ENCODE peak calls at places on chromosomes 2 and 18, in ten cellular contexts. One of them, this sample, is unnamed.

GRCh38 chr2:107255744-107256143 is 369.8 kb upstream of the ST6GAL2 start:
- DNase-seq in kidney: peak; percentile 51
- DNase-seq in colonic mucosa: no peak
- DNase-seq in Peyer's patch: no peak
- DNase-seq in SJSA1: no peak
- DNase-seq in upper lobe of right lung: no peak
- DNase-seq in SK-N-SH: no peak
- DNase-seq in cardiac muscle cell: no peak
- DNase-seq in GM23248: no peak
- DNase-seq in pancreas: no peak
- DNase-seq in this sample: no peak

GRCh38 chr2:195535911-195536522 is 121.0 kb upstream of the SLC39A10 start:
- DNase-seq in GM23248: no peak
- DNase-seq in Peyer's patch: no peak
- DNase-seq in SK-N-SH: no peak
- DNase-seq in upper lobe of right lung: peak; percentile 68
- DNase-seq in colonic mucosa: peak; percentile 33
- DNase-seq in cardiac muscle cell: no peak
- DNase-seq in SJSA1: no peak
- DNase-seq in pancreas: no peak
- DNase-seq in kidney: no peak
- DNase-seq in this sample: no peak

GRCh38 chr18:77495982-77496690 is 246.5 kb downstream of the GALR1 start:
- DNase-seq in upper lobe of right lung: no peak
- DNase-seq in cardiac muscle cell: no peak
- DNase-seq in SK-N-SH: no peak
- DNase-seq in kidney: no peak
- DNase-seq in SJSA1: no peak
- DNase-seq in GM23248: no peak
- DNase-seq in pancreas: no peak
- DNase-seq in colonic mucosa: no peak
- DNase-seq in Peyer's patch: no peak
- DNase-seq in this sample: no peak

GRCh38 chr2:67917332-67918054 is 145.3 kb downstream of the C1D start:
- DNase-seq in Peyer's patch: no peak
- DNase-seq in SJSA1: peak; percentile 94
- DNase-seq in SK-N-SH: no peak
- DNase-seq in colonic mucosa: no peak
- DNase-seq in upper lobe of right lung: no peak
- DNase-seq in cardiac muscle cell: peak; percentile 89
- DNase-seq in pancreas: no peak
- DNase-seq in GM23248: peak; percentile 95
- DNase-seq in kidney: no peak
- DNase-seq in this sample: no peak

GRCh38 chr18:3902676-3903075 is 452.7 kb downstream of the TGIF1 start:
- DNase-seq in upper lobe of right lung: no peak
- DNase-seq in GM23248: peak; percentile 7
- DNase-seq in pancreas: no peak
- DNase-seq in SJSA1: no peak
- DNase-seq in Peyer's patch: no peak
- DNase-seq in SK-N-SH: no peak
- DNase-seq in kidney: no peak
- DNase-seq in colonic mucosa: no peak
- DNase-seq in cardiac muscle cell: no peak
- DNase-seq in this sample: no peak

GRCh38 chr2:105553538-105554196 is 154.8 kb upstream of the FHL2 start:
- DNase-seq in upper lobe of right lung: no peak
- DNase-seq in colonic mucosa: no peak
- DNase-seq in GM23248: peak; percentile 31
- DNase-seq in SK-N-SH: no peak
- DNase-seq in cardiac muscle cell: peak; percentile 54
- DNase-seq in kidney: no peak
- DNase-seq in pancreas: no peak
- DNase-seq in SJSA1: peak; percentile 75
- DNase-seq in Peyer's patch: no peak
- DNase-seq in this sample: no peak

GRCh38 chr2:191174539-191174938 is 23.7 kb upstream of the STAT4 start:
- DNase-seq in SJSA1: no peak
- DNase-seq in colonic mucosa: no peak
- DNase-seq in pancreas: no peak
- DNase-seq in upper lobe of right lung: no peak
- DNase-seq in kidney: no peak
- DNase-seq in SK-N-SH: no peak
- DNase-seq in GM23248: no peak
- DNase-seq in Peyer's patch: no peak
- DNase-seq in cardiac muscle cell: no peak
- DNase-seq in this sample: no peak

GRCh38 chr2:49403722-49404507 is 249.6 kb upstream of the FSHR start:
- DNase-seq in colonic mucosa: no peak
- DNase-seq in GM23248: no peak
- DNase-seq in SK-N-SH: no peak
- DNase-seq in cardiac muscle cell: no peak
- DNase-seq in kidney: no peak
- DNase-seq in Peyer's patch: no peak
- DNase-seq in pancreas: no peak
- DNase-seq in SJSA1: no peak
- DNase-seq in upper lobe of right lung: no peak
- DNase-seq in this sample: no peak

GRCh38 chr2:55985406-55985805 is 61.8 kb upstream of the EFEMP1 start:
- DNase-seq in colonic mucosa: no peak
- DNase-seq in GM23248: no peak
- DNase-seq in SJSA1: no peak
- DNase-seq in cardiac muscle cell: peak; percentile 47
- DNase-seq in kidney: no peak
- DNase-seq in Peyer's patch: no peak
- DNase-seq in SK-N-SH: no peak
- DNase-seq in pancreas: no peak
- DNase-seq in upper lobe of right lung: no peak
- DNase-seq in this sample: no peak

GRCh38 chr2:142693171-142693950 is 184.1 kb upstream of the KYNU start:
- DNase-seq in colonic mucosa: no peak
- DNase-seq in GM23248: no peak
- DNase-seq in pancreas: no peak
- DNase-seq in SK-N-SH: peak; percentile 21
- DNase-seq in kidney: no peak
- DNase-seq in SJSA1: no peak
- DNase-seq in upper lobe of right lung: no peak
- DNase-seq in Peyer's patch: peak; percentile 32
- DNase-seq in cardiac muscle cell: no peak
- DNase-seq in this sample: no peak

GRCh38 chr18:48405108-48405507 is 4.1 kb downstream of the ZBTB7C start:
- DNase-seq in GM23248: peak; percentile 79
- DNase-seq in pancreas: no peak
- DNase-seq in SK-N-SH: peak; percentile 33
- DNase-seq in upper lobe of right lung: no peak
- DNase-seq in SJSA1: peak; percentile 31
- DNase-seq in kidney: no peak
- DNase-seq in colonic mucosa: no peak
- DNase-seq in Peyer's patch: no peak
- DNase-seq in cardiac muscle cell: peak; percentile 15
- DNase-seq in this sample: no peak

GRCh38 chr2:234422242-234422641 is 74.6 kb downstream of the ARL4C start:
- DNase-seq in pancreas: no peak
- DNase-seq in SK-N-SH: no peak
- DNase-seq in upper lobe of right lung: no peak
- DNase-seq in colonic mucosa: no peak
- DNase-seq in kidney: no peak
- DNase-seq in GM23248: peak; percentile 93
- DNase-seq in cardiac muscle cell: peak; percentile 84
- DNase-seq in Peyer's patch: no peak
- DNase-seq in SJSA1: peak; percentile 75
- DNase-seq in this sample: no peak

GRCh38 chr2:64404743-64405142 is 49.2 kb upstream of the LGALSL start:
- DNase-seq in SK-N-SH: no peak
- DNase-seq in pancreas: peak; percentile 49
- DNase-seq in SJSA1: no peak
- DNase-seq in Peyer's patch: peak; percentile 82
- DNase-seq in cardiac muscle cell: peak; percentile 60
- DNase-seq in GM23248: peak; percentile 45
- DNase-seq in upper lobe of right lung: peak; percentile 61
- DNase-seq in kidney: no peak
- DNase-seq in colonic mucosa: peak; percentile 93
- DNase-seq in this sample: peak; percentile 80

GRCh38 chr2:54122939-54123338 is 7.5 kb downstream of the ACYP2 start:
- DNase-seq in colonic mucosa: no peak
- DNase-seq in cardiac muscle cell: peak; percentile 54
- DNase-seq in pancreas: no peak
- DNase-seq in SJSA1: peak; percentile 61
- DNase-seq in upper lobe of right lung: no peak
- DNase-seq in SK-N-SH: no peak
- DNase-seq in GM23248: peak; percentile 93
- DNase-seq in Peyer's patch: no peak
- DNase-seq in kidney: no peak
- DNase-seq in this sample: peak; percentile 75

GRCh38 chr2:74712223-74713053 is 58.4 kb downstream of the SEMA4F start:
- DNase-seq in SK-N-SH: no peak
- DNase-seq in SJSA1: no peak
- DNase-seq in colonic mucosa: no peak
- DNase-seq in cardiac muscle cell: no peak
- DNase-seq in kidney: no peak
- DNase-seq in Peyer's patch: no peak
- DNase-seq in pancreas: no peak
- DNase-seq in upper lobe of right lung: no peak
- DNase-seq in GM23248: peak; percentile 35
- DNase-seq in this sample: no peak
- H3K27ac ChIP-seq in SK-N-SH: no peak overlapping the region
- H3K27ac ChIP-seq in SJSA1: no peak overlapping the region
- H3K27ac ChIP-seq in colonic mucosa: no peak overlapping the region
- H3K27ac ChIP-seq in cardiac muscle cell: no peak overlapping the region
- H3K27ac ChIP-seq in kidney: no peak overlapping the region
- H3K27ac ChIP-seq in Peyer's patch: no peak overlapping the region
- H3K27ac ChIP-seq in pancreas: no peak overlapping the region
- H3K27ac ChIP-seq in upper lobe of right lung: no peak overlapping the region
- H3K27ac ChIP-seq in GM23248: no peak overlapping the region
- H3K27ac ChIP-seq in this sample: no peak overlapping the region

GRCh38 chr2:197306024-197306690 is 4.4 kb downstream of the ANKRD44 start:
- DNase-seq in upper lobe of right lung: no peak
- DNase-seq in SK-N-SH: no peak
- DNase-seq in Peyer's patch: no peak
- DNase-seq in colonic mucosa: no peak
- DNase-seq in GM23248: no peak
- DNase-seq in pancreas: no peak
- DNase-seq in SJSA1: no peak
- DNase-seq in kidney: no peak
- DNase-seq in cardiac muscle cell: no peak
- DNase-seq in this sample: no peak
- H3K4me3 ChIP-seq in upper lobe of right lung: no peak overlapping the region
- H3K4me3 ChIP-seq in SK-N-SH: no peak overlapping the region
- H3K4me3 ChIP-seq in Peyer's patch: no peak overlapping the region
- H3K4me3 ChIP-seq in colonic mucosa: no peak overlapping the region
- H3K4me3 ChIP-seq in GM23248: no peak overlapping the region
- H3K4me3 ChIP-seq in pancreas: no peak overlapping the region
- H3K4me3 ChIP-seq in SJSA1: no peak overlapping the region
- H3K4me3 ChIP-seq in kidney: no peak overlapping the region
- H3K4me3 ChIP-seq in cardiac muscle cell: no peak overlapping the region
- H3K4me3 ChIP-seq in this sample: peak overlapping the region; percentile 22

DNA sequence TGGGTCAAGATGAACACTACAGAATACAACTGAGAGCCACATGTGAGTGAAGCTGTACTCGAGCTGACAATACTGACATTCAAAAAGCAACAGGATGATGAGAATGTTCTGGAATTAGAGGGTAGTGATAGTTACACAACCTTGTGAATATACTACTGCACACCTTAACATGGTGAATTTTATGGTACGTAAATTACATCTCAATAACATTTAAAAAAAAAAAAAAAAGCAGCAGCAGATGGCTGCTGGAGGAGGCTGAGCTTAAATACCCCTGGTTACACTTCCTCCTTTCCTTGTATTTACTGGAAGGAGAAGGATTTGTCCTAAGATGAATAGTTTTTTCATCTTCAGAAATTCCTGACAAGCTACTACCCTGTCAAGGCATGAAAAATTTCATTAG is 45.5 kb upstream of the CYP1B1 start:
- DNase-seq in SK-N-SH: no peak
- DNase-seq in upper lobe of right lung: no peak
- DNase-seq in colonic mucosa: no peak
- DNase-seq in cardiac muscle cell: no peak
- DNase-seq in Peyer's patch: no peak
- DNase-seq in GM23248: no peak
- DNase-seq in SJSA1: no peak
- DNase-seq in pancreas: no peak
- DNase-seq in kidney: no peak
- DNase-seq in this sample: no peak
- H3K27ac ChIP-seq in SK-N-SH: no peak overlapping the region
- H3K27ac ChIP-seq in upper lobe of right lung: no peak overlapping the region
- H3K27ac ChIP-seq in colonic mucosa: peak overlapping the region; percentile 15
- H3K27ac ChIP-seq in cardiac muscle cell: no peak overlapping the region
- H3K27ac ChIP-seq in Peyer's patch: no peak overlapping the region
- H3K27ac ChIP-seq in GM23248: no peak overlapping the region
- H3K27ac ChIP-seq in SJSA1: no peak overlapping the region
- H3K27ac ChIP-seq in pancreas: no peak overlapping the region
- H3K27ac ChIP-seq in kidney: no peak overlapping the region
- H3K27ac ChIP-seq in this sample: peak overlapping the region; percentile 3

GRCh38 chr18:46262856-46263255 is 158.7 kb downstream of the HAUS1 start:
- DNase-seq in colonic mucosa: no peak
- DNase-seq in upper lobe of right lung: no peak
- DNase-seq in SK-N-SH: no peak
- DNase-seq in pancreas: no peak
- DNase-seq in cardiac muscle cell: no peak
- DNase-seq in kidney: no peak
- DNase-seq in SJSA1: no peak
- DNase-seq in GM23248: no peak
- DNase-seq in Peyer's patch: no peak
- DNase-seq in this sample: no peak

GRCh38 chr18:46264255-46264654 is 160.1 kb downstream of the HAUS1 start:
- DNase-seq in kidney: no peak
- DNase-seq in SJSA1: no peak
- DNase-seq in SK-N-SH: no peak
- DNase-seq in GM23248: peak; percentile 41
- DNase-seq in cardiac muscle cell: peak; percentile 64
- DNase-seq in pancreas: no peak
- DNase-seq in upper lobe of right lung: no peak
- DNase-seq in colonic mucosa: no peak
- DNase-seq in Peyer's patch: no peak
- DNase-seq in this sample: no peak

GRCh38 chr18:46260879-46261143 is 156.6 kb downstream of the HAUS1 start:
- DNase-seq in GM23248: no peak
- DNase-seq in upper lobe of right lung: no peak
- DNase-seq in colonic mucosa: no peak
- DNase-seq in pancreas: no peak
- DNase-seq in Peyer's patch: no peak
- DNase-seq in SK-N-SH: no peak
- DNase-seq in kidney: no peak
- DNase-seq in SJSA1: no peak
- DNase-seq in cardiac muscle cell: no peak
- DNase-seq in this sample: no peak

GRCh38 chr18:46260016-46260878 is 156.1 kb downstream of the HAUS1 start:
- DNase-seq in pancreas: no peak
- DNase-seq in SJSA1: peak; percentile 81
- DNase-seq in upper lobe of right lung: no peak
- DNase-seq in Peyer's patch: no peak
- DNase-seq in cardiac muscle cell: peak; percentile 38
- DNase-seq in colonic mucosa: no peak
- DNase-seq in GM23248: peak; percentile 78
- DNase-seq in kidney: no peak
- DNase-seq in SK-N-SH: no peak
- DNase-seq in this sample: no peak

DNA sequence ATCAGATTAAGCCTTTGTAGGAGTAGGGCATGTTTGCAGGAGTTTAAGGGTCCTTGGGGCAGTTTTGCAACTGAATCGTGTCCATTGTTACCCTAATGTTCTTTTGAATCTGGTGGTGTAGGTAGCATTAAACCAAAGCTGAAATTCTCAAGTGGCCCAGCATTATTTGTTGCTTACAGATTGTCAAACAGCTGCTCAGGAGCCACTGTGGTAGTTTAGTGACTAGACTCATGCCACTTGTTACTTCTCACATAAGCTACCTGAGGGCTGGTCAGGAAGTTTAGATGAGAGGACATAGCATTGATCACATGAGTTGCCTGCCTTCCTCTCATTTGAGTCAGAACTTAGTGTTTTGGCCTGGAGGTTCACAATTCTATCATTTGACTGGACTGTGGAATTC is 157.6 kb downstream of the HAUS1 start:
- DNase-seq in SJSA1: no peak
- DNase-seq in SK-N-SH: no peak
- DNase-seq in pancreas: no peak
- DNase-seq in GM23248: peak; percentile 43
- DNase-seq in upper lobe of right lung: no peak
- DNase-seq in colonic mucosa: no peak
- DNase-seq in Peyer's patch: no peak
- DNase-seq in cardiac muscle cell: no peak
- DNase-seq in kidney: no peak
- DNase-seq in this sample: no peak
- H3K4me3 ChIP-seq in SJSA1: no peak overlapping the region
- H3K4me3 ChIP-seq in SK-N-SH: no peak overlapping the region
- H3K4me3 ChIP-seq in pancreas: no peak overlapping the region
- H3K4me3 ChIP-seq in GM23248: no peak overlapping the region
- H3K4me3 ChIP-seq in upper lobe of right lung: no peak overlapping the region
- H3K4me3 ChIP-seq in colonic mucosa: no peak overlapping the region
- H3K4me3 ChIP-seq in Peyer's patch: no peak overlapping the region
- H3K4me3 ChIP-seq in cardiac muscle cell: no peak overlapping the region
- H3K4me3 ChIP-seq in kidney: no peak overlapping the region
- H3K4me3 ChIP-seq in this sample: no peak overlapping the region